ENCODE peak calls at places on chromosomes 16 and 17, in seven cellular contexts. B is Calu3; T is caudate nucleus; G is stimulated activated CD4-positive, alpha-beta T cell treated with anti-CD3 and anti-CD28 coated beads, Interleukin-1b, Interleukin-23, amount 100 ng/mL, for 1 hour; I is naive thymus-derived CD8-positive, alpha-beta T cell; S is tibial nerve; O is uterus. Y is an unnamed sample.

GRCh38 chr17:75250009-75250471 is 11.4 kb downstream of the GGA3 start:
- DNase-seq in G (peak; percentile 62), O (no peak), T (no peak), S (no peak), B (peak; percentile 37), I (no peak), Y (no peak)

GRCh38 chr17:40560592-40561293 is 4.5 kb downstream of the CCR7 start:
- DNase-seq in O (no peak), S (no peak), G (no peak), I (peak; percentile 73), T (no peak), B (peak; percentile 49), Y (peak; percentile 71)

GRCh38 chr17:4899341-4900230 is at the start of gene C17orf107:
- DNase-seq in B (no peak), I (peak; percentile 98), G (peak; percentile 96), T (no peak), O (peak; percentile 79), S (peak; percentile 79), Y (peak; percentile 94)

GRCh38 chr17:30964878-30965277 is 6.0 kb upstream of the RNF135 start:
- DNase-seq in O (no peak), I (no peak), G (no peak), T (no peak), B (no peak), S (no peak), Y (no peak)

GRCh38 chr16:86018487-86018886 is 119.5 kb downstream of the IRF8 start:
- DNase-seq in S (peak; percentile 45), G (no peak), I (no peak), B (no peak), T (no peak), O (no peak), Y (peak; percentile 41)

GRCh38 chr17:71117461-71117860 is 948.1 kb downstream of the KCNJ2 start:
- DNase-seq in B (no peak), O (no peak), S (no peak), I (no peak), G (no peak), T (no peak), Y (no peak)

GRCh38 chr17:74199306-74200092 is 4.0 kb upstream of the RPL38 start:
- DNase-seq in B (peak; percentile 84), S (peak; percentile 61), T (no peak), I (peak; percentile 38), O (no peak), G (peak; percentile 48), Y (peak; percentile 72)

GRCh38 chr16:50719401-50720337 is 22.2 kb upstream of the CYLD start:
- DNase-seq in G (no peak), S (no peak), B (peak; percentile 74), T (no peak), I (no peak), O (no peak), Y (no peak)

GRCh38 chr17:21239680-21240374 is 13.4 kb downstream of the NATD1 start:
- DNase-seq in B (no peak), T (no peak), I (no peak), O (peak; percentile 15), S (no peak), G (no peak), Y (no peak)

GRCh38 chr16:57159447-57159846 is 26.4 kb downstream of the PSME3IP1 start:
- DNase-seq in O (no peak), T (no peak), B (no peak), S (no peak), I (no peak), G (no peak), Y (no peak)

GRCh38 chr16:30958164-30959083 is 870 bp downstream of the SETD1A start:
- DNase-seq in T (no peak), B (peak; percentile 76), G (no peak), O (peak; percentile 49), S (no peak), I (peak; percentile 58), Y (no peak)

GRCh38 chr16:55437627-55438026 is 41.4 kb upstream of the MMP2 start:
- DNase-seq in T (no peak), G (no peak), B (no peak), I (no peak), O (no peak), S (peak; percentile 45), Y (no peak)

GRCh38 chr17:32854177-32854576 is 22.7 kb downstream of the MYO1D start:
- DNase-seq in S (no peak), B (no peak), G (no peak), O (no peak), I (no peak), T (no peak), Y (no peak)

Y was measured in memory B cell.